ENCODE peak calls at places on chromosomes 5 and 9, in eight cellular contexts. One of them, this sample, is unnamed.

GRCh38 chr9:89177021-89177400 is 1.6 kb downstream of the SHC3 start:
- DNase-seq in ureter: no peak
- DNase-seq in GM23248: peak
- DNase-seq in HEK293T: no peak
- DNase-seq in non-pigmented ciliary epithelial cell: no peak
- DNase-seq in endothelial cell of umbilical vein: peak
- DNase-seq in NCI-H2171 treated with DMSO at 0.1 percent for 48 hours: no peak
- DNase-seq in stimulated activated CD4-positive, alpha-beta T cell treated with anti-CD3 and anti-CD28 coated beads, Interleukin-2, amount 100 ng/mL, for 48 hours: no peak
- DNase-seq in this sample: no peak

GRCh38 chr9:72597181-72597517 is 75.7 kb downstream of the TMC1 start:
- DNase-seq in ureter: no peak
- DNase-seq in GM23248: no peak
- DNase-seq in HEK293T: no peak
- DNase-seq in non-pigmented ciliary epithelial cell: no peak
- DNase-seq in endothelial cell of umbilical vein: no peak
- DNase-seq in NCI-H2171 treated with DMSO at 0.1 percent for 48 hours: no peak
- DNase-seq in stimulated activated CD4-positive, alpha-beta T cell treated with anti-CD3 and anti-CD28 coated beads, Interleukin-2, amount 100 ng/mL, for 48 hours: no peak
- DNase-seq in this sample: peak

GRCh38 chr9:89807682-89808075 is 202.9 kb downstream of the GADD45G start:
- DNase-seq in ureter: no peak
- DNase-seq in GM23248: no peak
- DNase-seq in HEK293T: no peak
- DNase-seq in non-pigmented ciliary epithelial cell: no peak
- DNase-seq in endothelial cell of umbilical vein: no peak
- DNase-seq in NCI-H2171 treated with DMSO at 0.1 percent for 48 hours: no peak
- DNase-seq in stimulated activated CD4-positive, alpha-beta T cell treated with anti-CD3 and anti-CD28 coated beads, Interleukin-2, amount 100 ng/mL, for 48 hours: no peak
- DNase-seq in this sample: no peak

GRCh38 chr5:115431116-115431515 is 113.5 kb downstream of the FEM1C start:
- DNase-seq in ureter: no peak
- DNase-seq in GM23248: no peak
- DNase-seq in HEK293T: no peak
- DNase-seq in non-pigmented ciliary epithelial cell: no peak
- DNase-seq in endothelial cell of umbilical vein: no peak
- DNase-seq in NCI-H2171 treated with DMSO at 0.1 percent for 48 hours: no peak
- DNase-seq in stimulated activated CD4-positive, alpha-beta T cell treated with anti-CD3 and anti-CD28 coated beads, Interleukin-2, amount 100 ng/mL, for 48 hours: no peak
- DNase-seq in this sample: no peak

GRCh38 chr5:58905944-58906343 is 323.1 kb downstream of the RAB3C start:
- DNase-seq in ureter: no peak
- DNase-seq in GM23248: no peak
- DNase-seq in HEK293T: no peak
- DNase-seq in non-pigmented ciliary epithelial cell: no peak
- DNase-seq in endothelial cell of umbilical vein: no peak
- DNase-seq in NCI-H2171 treated with DMSO at 0.1 percent for 48 hours: no peak
- DNase-seq in stimulated activated CD4-positive, alpha-beta T cell treated with anti-CD3 and anti-CD28 coated beads, Interleukin-2, amount 100 ng/mL, for 48 hours: no peak
- DNase-seq in this sample: no peak

GRCh38 chr5:74543162-74543995 is 97.1 kb downstream of the ENC1 start:
- DNase-seq in ureter: no peak
- DNase-seq in GM23248: peak
- DNase-seq in HEK293T: peak
- DNase-seq in non-pigmented ciliary epithelial cell: peak
- DNase-seq in endothelial cell of umbilical vein: peak
- DNase-seq in NCI-H2171 treated with DMSO at 0.1 percent for 48 hours: no peak
- DNase-seq in stimulated activated CD4-positive, alpha-beta T cell treated with anti-CD3 and anti-CD28 coated beads, Interleukin-2, amount 100 ng/mL, for 48 hours: no peak
- DNase-seq in this sample: peak

GRCh38 chr5:110969502-110969901 is 102.0 kb upstream of the TSLP start:
- DNase-seq in ureter: no peak
- DNase-seq in GM23248: no peak
- DNase-seq in HEK293T: no peak
- DNase-seq in non-pigmented ciliary epithelial cell: no peak
- DNase-seq in endothelial cell of umbilical vein: no peak
- DNase-seq in NCI-H2171 treated with DMSO at 0.1 percent for 48 hours: no peak
- DNase-seq in stimulated activated CD4-positive, alpha-beta T cell treated with anti-CD3 and anti-CD28 coated beads, Interleukin-2, amount 100 ng/mL, for 48 hours: no peak
- DNase-seq in this sample: no peak

GRCh38 chr5:76546497-76547102 is 76.6 kb downstream of the F2RL2 start:
- DNase-seq in ureter: no peak
- DNase-seq in GM23248: no peak
- DNase-seq in HEK293T: no peak
- DNase-seq in non-pigmented ciliary epithelial cell: no peak
- DNase-seq in endothelial cell of umbilical vein: no peak
- DNase-seq in NCI-H2171 treated with DMSO at 0.1 percent for 48 hours: no peak
- DNase-seq in stimulated activated CD4-positive, alpha-beta T cell treated with anti-CD3 and anti-CD28 coated beads, Interleukin-2, amount 100 ng/mL, for 48 hours: no peak
- DNase-seq in this sample: no peak